ENCODE peak calls at places on chromosomes 11 and 22, in ten cellular contexts. T is stimulated activated CD8-positive, alpha-beta memory T cell treated with anti-CD3 and anti-CD28 coated beads, Interleukin-12 subunit alpha, Interleukin-12 subunit beta, amount 100 ng/mL, for 4 hours; S is GM12892; J is NCI-H460; G is stimulated activated CD4-positive, alpha-beta T cell treated with anti-CD3 and anti-CD28 coated beads, Interleukin-4, amount 100 ng/mL, for 24 hours; Z is Calu3; X is dorsolateral prefrontal cortex; A is GM13977; P is NCI-H774; Q is pulmonary artery endothelial cell. W is an unnamed sample.

GRCh38 chr11:22458141-22458540 is 120.0 kb downstream of the SLC17A6 start:
- DNase-seq in T (no peak), S (no peak), J (no peak), G (no peak), Z (no peak), X (no peak), A (no peak), P (no peak), Q (no peak), W (no peak)

GRCh38 chr11:103680861-103681260 is 355.6 kb upstream of the DDI1 start:
- DNase-seq in T (no peak), S (no peak), J (no peak), G (no peak), Z (no peak), X (no peak), A (no peak), P (no peak), Q (no peak), W (no peak)

GRCh38 chr11:17730608-17731462 is 3.7 kb upstream of the KCNC1 start:
- DNase-seq in T (peak; percentile 16), S (peak; percentile 73), J (peak; percentile 63), G (peak; percentile 63), Z (peak; percentile 92), X (peak; percentile 80), A (peak; percentile 91), P (peak; percentile 93), Q (peak; percentile 43), W (peak; percentile 66)

GRCh38 chr11:34075178-34075820 is 23.8 kb downstream of the CAPRIN1 start:
- DNase-seq in T (no peak), S (no peak), J (no peak), G (no peak), Z (peak; percentile 47), X (no peak), A (no peak), P (no peak), Q (no peak), W (no peak)

GRCh38 chr11:2846056-2846455 is 39.5 kb downstream of the CDKN1C start:
- DNase-seq in T (no peak), S (no peak), J (no peak), G (no peak), Z (no peak), X (no peak), A (no peak), P (no peak), Q (no peak), W (no peak)

GRCh38 chr11:8612522-8612921 is 18.5 kb upstream of the STK33 start:
- DNase-seq in T (no peak), S (no peak), J (no peak), G (no peak), Z (no peak), X (no peak), A (no peak), P (no peak), Q (no peak), W (no peak)

GRCh38 chr11:47641585-47642098 is 717 bp downstream of the MTCH2 start:
- DNase-seq in T (no peak), S (no peak), J (no peak), G (no peak), Z (no peak), X (no peak), A (no peak), P (no peak), Q (no peak), W (no peak)

GRCh38 chr11:69463181-69463891 is 18.1 kb upstream of the LINC01488 start:
- DNase-seq in T (no peak), S (no peak), J (no peak), G (no peak), Z (no peak), X (peak; percentile 32), A (no peak), P (no peak), Q (no peak), W (no peak)

GRCh38 chr11:27319065-27319464 is 44.0 kb downstream of the CCDC34 start:
- DNase-seq in T (no peak), S (peak; percentile 7), J (no peak), G (peak; percentile 4), Z (peak; percentile 13), X (no peak), A (peak; percentile 68), P (no peak), Q (no peak), W (no peak)

GRCh38 chr11:782264-783174 is 5.2 kb upstream of the GATD1 start:
- DNase-seq in T (no peak), S (no peak), J (no peak), G (no peak), Z (no peak), X (no peak), A (no peak), P (no peak), Q (no peak), W (no peak)

GRCh38 chr11:73728000-73728399 is 32.9 kb downstream of the RAB6A start:
- DNase-seq in T (no peak), S (no peak), J (no peak), G (no peak), Z (no peak), X (no peak), A (no peak), P (no peak), Q (no peak), W (no peak)

GRCh38 chr22:44047891-44048301 is 23.8 kb downstream of the PARVB start:
- DNase-seq in T (no peak), S (peak; percentile 41), J (no peak), G (no peak), Z (no peak), X (no peak), A (peak; percentile 63), P (no peak), Q (no peak), W (no peak)

GRCh38 chr22:44018594-44018993 is 5.5 kb upstream of the PARVB start:
- DNase-seq in T (no peak), S (no peak), J (no peak), G (no peak), Z (no peak), X (no peak), A (no peak), P (no peak), Q (no peak), W (no peak)

GRCh38 chr11:61693897-61694840 is 14.0 kb downstream of the DAGLA start:
- DNase-seq in T (no peak), S (no peak), J (no peak), G (no peak), Z (no peak), X (no peak), A (no peak), P (no peak), Q (no peak), W (no peak)

GRCh38 chr22:47810505-47811500 is 1048.4 kb downstream of the TBC1D22A start:
- DNase-seq in T (no peak), S (no peak), J (no peak), G (no peak), Z (no peak), X (no peak), A (no peak), P (no peak), Q (no peak), W (no peak)

GRCh38 chr11:19075636-19076035 is 15.1 kb upstream of the MRGPRX2 start:
- DNase-seq in T (no peak), S (no peak), J (no peak), G (no peak), Z (no peak), X (no peak), A (no peak), P (no peak), Q (no peak), W (no peak)

GRCh38 chr11:73162196-73162740 is 20.1 kb upstream of the FCHSD2 start:
- DNase-seq in T (no peak), S (no peak), J (no peak), G (no peak), Z (no peak), X (no peak), A (no peak), P (no peak), Q (no peak), W (no peak)

GRCh38 chr11:125425601-125426000 is 70.5 kb downstream of the FEZ1 start:
- DNase-seq in T (no peak), S (no peak), J (no peak), G (no peak), Z (no peak), X (no peak), A (no peak), P (no peak), Q (no peak), W (no peak)

GRCh38 chr11:32433249-32434115 is 1.9 kb downstream of the WT1 start:
- DNase-seq in T (no peak), S (no peak), J (no peak), G (no peak), Z (no peak), X (no peak), A (no peak), P (no peak), Q (no peak), W (no peak)

GRCh38 chr11:33135216-33135615 is 26.1 kb downstream of the CSTF3 start:
- DNase-seq in T (no peak), S (no peak), J (no peak), G (no peak), Z (no peak), X (no peak), A (no peak), P (no peak), Q (no peak), W (no peak)

GRCh38 chr22:30277547-30278344 is 11.1 kb upstream of the OSM start:
- DNase-seq in T (no peak), S (no peak), J (no peak), G (no peak), Z (no peak), X (no peak), A (no peak), P (no peak), Q (peak; percentile 68), W (no peak)

GRCh38 chr11:41110527-41110926 is 348.9 kb downstream of the LRRC4C start:
- DNase-seq in T (no peak), S (no peak), J (no peak), G (no peak), Z (no peak), X (no peak), A (no peak), P (no peak), Q (no peak), W (no peak)

GRCh38 chr11:85694385-85694980 is 8.5 kb upstream of the CCDC89 start:
- DNase-seq in T (no peak), S (no peak), J (no peak), G (no peak), Z (peak; percentile 6), X (no peak), A (peak; percentile 24), P (peak; percentile 32), Q (peak; percentile 11), W (no peak)

GRCh38 chr11:15197696-15198095 is 83.0 kb downstream of the INSC start:
- DNase-seq in T (no peak), S (no peak), J (no peak), G (no peak), Z (no peak), X (no peak), A (no peak), P (no peak), Q (no peak), W (no peak)

GRCh38 chr11:33932721-33933120 is 40.8 kb upstream of the LMO2 start:
- DNase-seq in T (no peak), S (no peak), J (no peak), G (no peak), Z (no peak), X (no peak), A (no peak), P (no peak), Q (no peak), W (no peak)

GRCh38 chr11:122319842-122320555 is 204.0 kb upstream of the BLID start:
- DNase-seq in T (no peak), S (no peak), J (no peak), G (no peak), Z (no peak), X (peak; percentile 66), A (no peak), P (no peak), Q (no peak), W (no peak)

GRCh38 chr11:14445542-14446530 is 53.8 kb downstream of the COPB1 start:
- DNase-seq in T (no peak), S (no peak), J (no peak), G (no peak), Z (no peak), X (no peak), A (no peak), P (no peak), Q (no peak), W (no peak)

GRCh38 chr22:25419247-25420113 is 145.0 kb upstream of the GRK3 start:
- DNase-seq in T (no peak), S (no peak), J (no peak), G (no peak), Z (no peak), X (no peak), A (no peak), P (no peak), Q (peak; percentile 26), W (no peak)